ENCODE peak calls at places on chromosome 1, in seven cellular contexts. P is K562, H is H1, U is HCT116, S is SK-N-SH, G is GM12878, X is HepG2. B is an unnamed sample.

GRCh38 chr1:41758904-41759548 is 159.7 kb downstream of the HIVEP3 start:
- DNase-seq in P (no peak), H (no peak), U (no peak), S (no peak), G (no peak), X (no peak), B (no peak)

GRCh38 chr1:236413688-236414087 is 19.6 kb downstream of the EDARADD start:
- DNase-seq in P (no peak), H (no peak), U (no peak), S (no peak), G (no peak), X (no peak), B (no peak)

GRCh38 chr1:70204578-70204977 is 801 bp downstream of the LRRC40 start:
- DNase-seq in P (no peak), H (no peak), U (no peak), S (peak; percentile 11), G (no peak), X (no peak), B (no peak)

GRCh38 chr1:238606896-238607295 is 716.2 kb upstream of the ZP4 start:
- DNase-seq in P (no peak), H (no peak), U (no peak), S (no peak), G (no peak), X (no peak), B (no peak)

GRCh38 chr1:149848811-149849210 is 50.6 kb upstream of the BOLA1 start:
- DNase-seq in P (no peak), H (no peak), U (no peak), S (no peak), G (no peak), X (peak; percentile 10), B (no peak)

GRCh38 chr1:117607471-117607870 is 1.6 kb downstream of the TENT5C start:
- DNase-seq in P (no peak), H (no peak), U (no peak), S (no peak), G (no peak), X (no peak), B (peak; percentile 40)

GRCh38 chr1:207007352-207008033 is 25.1 kb downstream of the C1orf116 start:
- DNase-seq in P (no peak), H (no peak), U (peak; percentile 85), S (no peak), G (no peak), X (peak; percentile 94), B (peak; percentile 59)

GRCh38 chr1:33111965-33112364 is 31.0 kb downstream of the AZIN2 start:
- DNase-seq in P (no peak), H (no peak), U (no peak), S (peak; percentile 18), G (no peak), X (peak; percentile 16), B (peak; percentile 48)

GRCh38 chr1:88892146-88892877 is 945 bp upstream of the GTF2B start:
- DNase-seq in P (no peak), H (no peak), U (peak; percentile 89), S (peak; percentile 12), G (no peak), X (peak; percentile 97), B (peak; percentile 67)

GRCh38 chr1:16021681-16022080 is at the start of gene CLCNKA:
- DNase-seq in P (no peak), H (no peak), U (no peak), S (no peak), G (no peak), X (no peak), B (no peak)

GRCh38 chr1:2205191-2205952 is 10.8 kb upstream of the FAAP20 start:
- DNase-seq in P (no peak), H (peak; percentile 80), U (peak; percentile 86), S (no peak), G (peak; percentile 33), X (peak; percentile 69), B (peak; percentile 91)

GRCh38 chr1:11174271-11174942 is 14.7 kb upstream of the ANGPTL7 start:
- DNase-seq in P (no peak), H (no peak), U (no peak), S (no peak), G (no peak), X (no peak), B (no peak)

GRCh38 chr1:33433509-33434362 is 2.8 kb upstream of the PHC2 start:
- DNase-seq in P (peak; percentile 31), H (no peak), U (peak; percentile 99), S (no peak), G (no peak), X (peak; percentile 75), B (no peak)

GRCh38 chr1:151993734-151994496 is at the start of gene S100A10:
- DNase-seq in P (no peak), H (no peak), U (no peak), S (peak; percentile 58), G (no peak), X (peak; percentile 46), B (peak; percentile 63)

GRCh38 chr1:228964178-228964819 is 229.0 kb downstream of the RHOU start:
- DNase-seq in P (no peak), H (no peak), U (no peak), S (no peak), G (no peak), X (peak; percentile 88), B (no peak)

GRCh38 chr1:208219659-208220282 is 24.4 kb downstream of the PLXNA2 start:
- DNase-seq in P (peak; percentile 95), H (no peak), U (no peak), S (no peak), G (no peak), X (no peak), B (no peak)

GRCh38 chr1:223765036-223765718 is 52.8 kb downstream of the CAPN2 start:
- DNase-seq in P (no peak), H (no peak), U (no peak), S (no peak), G (no peak), X (peak; percentile 93), B (no peak)

GRCh38 chr1:196317535-196318522 is 290.4 kb downstream of the KCNT2 start:
- DNase-seq in P (peak; percentile 13), H (no peak), U (peak; percentile 32), S (no peak), G (no peak), X (peak; percentile 21), B (peak; percentile 75)

GRCh38 chr1:9340172-9340854 is 47.6 kb downstream of the SPSB1 start:
- DNase-seq in P (no peak), H (no peak), U (no peak), S (no peak), G (no peak), X (no peak), B (no peak)

GRCh38 chr1:212466437-212466836 is 33.7 kb downstream of the NENF start:
- DNase-seq in P (no peak), H (no peak), U (no peak), S (no peak), G (no peak), X (no peak), B (peak; percentile 84)

GRCh38 chr1:5286244-5286643 is 631.8 kb downstream of the AJAP1 start:
- DNase-seq in P (no peak), H (no peak), U (no peak), S (no peak), G (no peak), X (no peak), B (no peak)

DNA sequence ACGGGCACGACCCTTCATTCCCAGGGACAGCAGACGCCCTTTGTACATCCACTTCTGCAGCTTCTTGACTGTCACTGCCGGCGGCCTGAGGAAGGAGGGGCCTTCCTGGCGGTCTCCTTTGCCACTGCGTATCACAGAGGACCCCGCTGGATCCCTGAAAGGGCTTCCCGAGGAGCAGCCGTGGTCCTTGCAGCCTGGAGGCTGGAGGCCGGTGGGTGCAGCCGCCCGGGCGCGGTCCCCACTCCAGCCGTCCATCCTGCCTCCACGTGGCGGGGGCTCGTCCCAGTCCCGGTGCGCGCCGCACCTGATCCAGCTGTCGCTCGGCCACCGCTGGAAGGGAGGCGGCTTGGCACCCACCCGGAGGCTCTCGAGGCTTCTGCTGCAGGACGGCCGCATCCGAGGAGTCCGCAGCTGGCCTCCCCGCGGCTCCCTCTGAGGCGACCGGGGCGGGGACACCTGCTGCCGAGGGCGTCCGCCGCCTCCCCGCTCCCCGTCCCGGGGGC is 398 bp downstream of the SYDE2 start:
- DNase-seq in P (no peak), H (no peak), U (no peak), S (no peak), G (no peak), X (peak; percentile 15), B (no peak)
- TF ChIP-seq JUND in P (no peak), H (no peak), U (no peak), S (no peak), G (no peak), X (no peak), B (no peak)

DNA sequence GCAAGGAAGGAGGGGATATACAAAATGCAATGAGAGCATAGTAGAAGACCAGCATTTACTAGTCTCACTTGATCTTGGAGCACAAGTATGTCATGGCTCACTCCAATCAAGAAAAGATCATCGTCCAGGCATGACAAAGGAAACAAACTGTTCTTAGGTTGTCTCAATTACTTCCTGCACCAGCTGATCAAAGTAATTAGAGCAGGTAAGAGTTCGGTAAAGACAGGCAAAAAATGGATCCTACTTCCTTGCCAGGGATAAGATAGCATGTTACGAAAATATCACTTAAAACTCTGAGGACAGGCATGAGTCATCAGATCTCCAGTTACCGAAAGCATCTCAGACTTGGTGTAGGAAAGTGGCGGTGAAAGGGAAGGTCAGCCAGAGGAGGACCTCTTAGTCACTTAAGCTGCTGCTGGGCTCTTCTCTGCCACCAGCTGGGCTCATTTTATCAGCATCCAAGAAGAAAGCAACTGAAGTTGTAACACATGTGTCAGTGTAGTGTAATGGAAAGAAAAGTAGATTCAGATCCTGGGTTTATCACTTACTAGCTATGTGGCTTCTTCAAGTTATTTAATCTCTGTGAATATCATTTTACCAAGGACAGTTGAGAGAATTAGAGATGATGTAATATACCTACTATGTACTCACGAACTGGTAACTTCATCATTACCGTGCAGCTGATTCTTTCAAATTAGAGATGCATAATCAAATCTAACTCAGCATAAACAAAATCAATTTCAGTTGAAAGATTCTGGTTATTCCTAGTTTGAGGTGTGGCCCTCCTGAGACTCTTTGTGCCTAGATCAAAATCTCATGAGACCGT is 46.8 kb downstream of the XCL1 start:
- DNase-seq in P (peak; percentile 22), H (no peak), U (peak; percentile 72), S (no peak), G (no peak), X (no peak), B (no peak)
- TF ChIP-seq JUND in P (peak; percentile 91), H (no peak), U (peak; percentile 85), S (peak; percentile 91), G (no peak), X (no peak), B (no peak)

GRCh38 chr1:108665047-108665446 is 4.2 kb upstream of the HENMT1 start:
- DNase-seq in P (no peak), H (no peak), U (no peak), S (no peak), G (no peak), X (no peak), B (no peak)
- TF ChIP-seq JUND in P (no peak), H (no peak), U (no peak), S (no peak), G (no peak), X (no peak), B (no peak)

DNA sequence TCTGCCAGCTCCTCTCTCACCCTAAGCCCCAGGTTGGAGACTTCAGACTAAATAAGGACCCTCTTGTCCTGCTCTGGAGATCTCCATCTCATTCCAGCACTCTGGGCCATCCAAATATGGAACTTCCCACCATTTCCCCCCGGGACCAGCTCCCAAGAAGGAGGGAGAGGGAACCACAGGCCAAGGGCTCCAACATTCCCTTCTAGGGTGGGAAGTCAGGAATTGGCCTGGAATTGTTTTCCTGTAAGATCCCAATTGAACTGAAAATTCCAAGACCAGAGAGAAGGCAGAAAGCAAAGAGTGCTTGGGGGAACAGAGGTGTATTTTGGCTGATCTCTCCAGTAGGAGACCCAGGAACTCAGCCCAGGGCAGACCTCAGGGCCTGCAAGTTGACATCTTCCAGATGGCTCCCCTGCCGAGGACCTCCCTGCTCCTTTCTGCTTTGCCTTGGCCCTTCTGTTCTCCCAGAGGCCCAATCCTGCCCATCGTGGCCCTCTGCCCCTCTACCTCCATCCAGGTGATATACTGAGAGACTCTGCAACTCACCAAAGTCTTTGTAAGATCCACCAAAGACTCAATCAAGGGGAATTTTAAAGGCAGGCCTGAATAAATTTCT is 14.9 kb downstream of the CSRP1 start:
- DNase-seq in P (no peak), H (no peak), U (no peak), S (no peak), G (no peak), X (no peak), B (no peak)
- TF ChIP-seq JUND in P (no peak), H (no peak), U (no peak), S (no peak), G (no peak), X (no peak), B (no peak)

B was measured in T47D.